ENCODE peak calls at places on chromosomes 1 and 21, in seven cellular contexts. G is fibroblast of pulmonary artery; O is naive thymus-derived CD4-positive, alpha-beta T cell; N is stimulated activated CD4-positive, alpha-beta T cell treated with anti-CD3 and anti-CD28 coated beads, TNF-alpha, amount 100 ng/mL, for 1 hour; B is coronary artery; C is stomach; D is effector CD4-positive, alpha-beta T cell. X is an unnamed sample.

GRCh38 chr1:225919906-225920305 is 4.1 kb downstream of the PYCR2 start:
- DNase-seq in O (no peak), N (no peak), B (no peak), C (peak), G (peak), D (no peak), X (peak)

GRCh38 chr1:201468501-201468843 is 516 bp downstream of the PHLDA3 start:
- DNase-seq in C (peak), B (no peak), O (no peak), N (no peak), D (no peak), G (no peak), X (no peak)

GRCh38 chr21:29193907-29194306 is 63.5 kb downstream of the MAP3K7CL start:
- DNase-seq in C (no peak), N (no peak), B (no peak), O (no peak), G (no peak), D (no peak), X (no peak)

GRCh38 chr21:32476661-32477423 is 64.3 kb downstream of the EVA1C start:
- DNase-seq in O (no peak), G (no peak), B (no peak), D (no peak), N (no peak), C (no peak), X (no peak)

GRCh38 chr1:88973520-88974137 is 18.8 kb downstream of the KYAT3 start:
- DNase-seq in O (peak), C (no peak), G (peak), N (no peak), D (no peak), B (no peak), X (peak)

GRCh38 chr1:55064071-55064581 is 24.8 kb downstream of the PCSK9 start:
- DNase-seq in O (no peak), D (no peak), G (peak), C (no peak), N (no peak), B (peak), X (no peak)

GRCh38 chr1:48061162-48062136 is 64.3 kb upstream of the TRABD2B start:
- DNase-seq in D (no peak), C (peak), B (no peak), N (no peak), G (peak), O (no peak), X (peak)

GRCh38 chr1:201153474-201154388 is 543 bp downstream of the TMEM9 start:
- DNase-seq in O (no peak), C (no peak), N (peak), D (no peak), B (no peak), G (no peak), X (no peak)

GRCh38 chr1:24964811-24965570 is 34.9 kb upstream of the RUNX3 start:
- DNase-seq in D (peak), N (peak), B (no peak), G (no peak), O (peak), C (peak), X (peak)

GRCh38 chr1:205328476-205328875 is 6.9 kb upstream of the NUAK2 start:
- DNase-seq in O (no peak), B (no peak), G (no peak), C (no peak), D (no peak), N (no peak), X (no peak)

GRCh38 chr1:34162852-34163766 is 1.9 kb downstream of the CSMD2 start:
- DNase-seq in O (no peak), C (peak), G (peak), N (no peak), D (no peak), B (no peak), X (no peak)

GRCh38 chr1:243407284-243408018 is 151.6 kb downstream of the SDCCAG8 start:
- DNase-seq in N (no peak), O (no peak), C (no peak), B (no peak), D (no peak), G (peak), X (no peak)

GRCh38 chr1:152777510-152778137 is 2.7 kb downstream of the LCE1F start:
- DNase-seq in D (no peak), C (no peak), O (no peak), G (no peak), N (no peak), B (no peak), X (peak)

GRCh38 chr1:17441265-17441992 is 2.0 kb upstream of the RCC2 start:
- DNase-seq in G (peak), B (no peak), N (no peak), D (no peak), O (no peak), C (no peak), X (no peak)

GRCh38 chr1:210174133-210174532 is 58.5 kb upstream of the SERTAD4 start:
- DNase-seq in N (no peak), G (no peak), B (no peak), O (no peak), D (no peak), C (no peak), X (no peak)

GRCh38 chr1:184945034-184945433 is 29.3 kb downstream of the NIBAN1 start:
- DNase-seq in O (no peak), D (no peak), B (no peak), N (no peak), G (peak), C (no peak), X (no peak)

GRCh38 chr1:217090073-217090911 is 367.1 kb upstream of the ESRRG start:
- DNase-seq in G (no peak), D (no peak), C (no peak), O (no peak), B (no peak), N (no peak), X (no peak)

GRCh38 chr1:24694380-24694843 is 50.8 kb upstream of the CLIC4 start:
- DNase-seq in C (no peak), O (no peak), D (no peak), B (no peak), N (no peak), G (peak), X (peak)

GRCh38 chr1:46477153-46477929 is 12.3 kb upstream of the DMBX1 start:
- DNase-seq in G (peak), B (no peak), D (peak), N (peak), C (peak), O (peak), X (peak)

GRCh38 chr1:15351301-15351700 is 58.4 kb upstream of the EFHD2 start:
- DNase-seq in N (no peak), D (no peak), C (no peak), G (no peak), B (no peak), O (no peak), X (no peak)

GRCh38 chr1:155947292-155947691 is 5.9 kb downstream of the RXFP4 start:
- DNase-seq in D (no peak), O (no peak), N (no peak), B (no peak), G (no peak), C (no peak), X (no peak)

GRCh38 chr1:81287681-81288080 is 513.1 kb upstream of the ADGRL2 start:
- DNase-seq in N (no peak), C (no peak), G (peak), D (no peak), B (no peak), O (no peak), X (no peak)

GRCh38 chr1:8165595-8166360 is 139.7 kb upstream of the ERRFI1 start:
- DNase-seq in D (no peak), C (no peak), B (no peak), O (no peak), N (no peak), G (no peak), X (no peak)

GRCh38 chr1:9275567-9276034 is 17.1 kb upstream of the SPSB1 start:
- DNase-seq in G (no peak), D (peak), O (no peak), C (peak), B (peak), N (no peak), X (peak)

GRCh38 chr21:23119491-23119890 is 2121.3 kb downstream of the NCAM2 start:
- DNase-seq in O (no peak), B (no peak), N (no peak), C (no peak), G (no peak), D (no peak), X (no peak)

GRCh38 chr1:25657121-25657521 is 40.5 kb downstream of the MAN1C1 start:
- DNase-seq in C (no peak), O (no peak), B (no peak), D (no peak), N (no peak), G (no peak), X (no peak)

GRCh38 chr1:97243973-97244560 is 522.5 kb downstream of the PTBP2 start:
- DNase-seq in D (no peak), B (no peak), G (peak), N (no peak), C (no peak), O (no peak), X (peak)

GRCh38 chr1:54052470-54052933 is 502 bp downstream of the TMEM59 start:
- DNase-seq in N (no peak), O (no peak), D (peak), G (peak), C (peak), B (no peak), X (peak)